ENCODE peak calls at places on chromosomes 5 and 9, in nine cellular contexts. Z is GM23248, S is SK-N-SH, F is MM.1S, Q is OCI-LY7, Y is PC-3, U is neural progenitor cell, O is hepatocyte, C is GM23338. J is an unnamed sample.

GRCh38 chr5:157816682-157817268 is 42.2 kb downstream of the CLINT1 start:
- DNase-seq in Z (peak; percentile 39), S (no peak), F (peak; percentile 26), Q (peak; percentile 54), Y (peak; percentile 65), U (no peak), O (no peak), C (no peak), J (no peak)

GRCh38 chr9:127913682-127914081 is 3.2 kb downstream of the ST6GALNAC4 start:
- DNase-seq in Z (no peak), S (no peak), F (no peak), Q (no peak), Y (no peak), U (no peak), O (no peak), C (no peak), J (no peak)

GRCh38 chr5:77437194-77437593 is 54.9 kb downstream of the WDR41 start:
- DNase-seq in Z (no peak), S (peak; percentile 25), F (no peak), Q (peak; percentile 7), Y (peak; percentile 12), U (peak; percentile 21), O (peak; percentile 51), C (peak; percentile 28), J (peak; percentile 1)

GRCh38 chr9:110049699-110050450 is 158.1 kb downstream of the C9orf152 start:
- DNase-seq in Z (peak; percentile 70), S (peak; percentile 65), F (peak; percentile 29), Q (peak; percentile 54), Y (peak; percentile 30), U (peak; percentile 55), O (peak; percentile 56), C (peak; percentile 69), J (no peak)

GRCh38 chr5:168226012-168226411 is 65.4 kb upstream of the WWC1 start:
- DNase-seq in Z (no peak), S (no peak), F (no peak), Q (no peak), Y (no peak), U (no peak), O (no peak), C (no peak), J (no peak)

GRCh38 chr9:93354451-93354850 is 97.0 kb upstream of the FAM120A start:
- DNase-seq in Z (no peak), S (no peak), F (no peak), Q (no peak), Y (peak; percentile 30), U (no peak), O (no peak), C (no peak), J (peak; percentile 28)

GRCh38 chr9:35616681-35617459 is 1.3 kb downstream of the CD72 start:
- DNase-seq in Z (peak; percentile 79), S (peak; percentile 82), F (peak; percentile 52), Q (peak; percentile 79), Y (no peak), U (peak; percentile 51), O (peak; percentile 80), C (peak; percentile 89), J (no peak)

GRCh38 chr5:83404182-83404712 is 67.3 kb upstream of the VCAN start:
- DNase-seq in Z (no peak), S (no peak), F (no peak), Q (no peak), Y (no peak), U (peak; percentile 60), O (no peak), C (no peak), J (no peak)

GRCh38 chr5:159017787-159018186 is 81.9 kb downstream of the EBF1 start:
- DNase-seq in Z (peak; percentile 76), S (peak; percentile 43), F (no peak), Q (no peak), Y (peak; percentile 60), U (no peak), O (peak; percentile 18), C (peak; percentile 70), J (no peak)

GRCh38 chr9:133086894-133087293 is 25.1 kb downstream of the CEL start:
- DNase-seq in Z (no peak), S (no peak), F (no peak), Q (no peak), Y (no peak), U (no peak), O (no peak), C (no peak), J (no peak)

GRCh38 chr9:135888126-135888765 is 19.1 kb downstream of the CAMSAP1 start:
- DNase-seq in Z (no peak), S (no peak), F (no peak), Q (no peak), Y (no peak), U (no peak), O (no peak), C (no peak), J (no peak)

GRCh38 chr9:135887021-135887507 is 20.3 kb downstream of the CAMSAP1 start:
- DNase-seq in Z (peak; percentile 37), S (no peak), F (no peak), Q (no peak), Y (no peak), U (no peak), O (no peak), C (no peak), J (no peak)

GRCh38 chr9:135886147-135886981 is 21.0 kb downstream of the CAMSAP1 start:
- DNase-seq in Z (no peak), S (no peak), F (no peak), Q (no peak), Y (no peak), U (no peak), O (no peak), C (no peak), J (no peak)

GRCh38 chr9:135888766-135889394 is 18.5 kb downstream of the CAMSAP1 start:
- DNase-seq in Z (no peak), S (no peak), F (no peak), Q (peak; percentile 33), Y (no peak), U (no peak), O (no peak), C (no peak), J (no peak)

GRCh38 chr9:135887585-135888050 is 19.7 kb downstream of the CAMSAP1 start:
- DNase-seq in Z (no peak), S (no peak), F (no peak), Q (peak; percentile 67), Y (no peak), U (peak; percentile 36), O (no peak), C (peak; percentile 76), J (no peak)
- TF ChIP-seq EZH2phosphoT487 in Z (no peak), S (no peak), F (no peak), Q (no peak), Y (no peak), U (no peak), O (no peak), C (no peak), J (no peak)

GRCh38 chr9:112064871-112065270 is 110.2 kb downstream of the SUSD1 start:
- DNase-seq in Z (no peak), S (no peak), F (no peak), Q (no peak), Y (no peak), U (no peak), O (no peak), C (no peak), J (no peak)

GRCh38 chr9:112059145-112059979 is 115.7 kb downstream of the SUSD1 start:
- DNase-seq in Z (peak; percentile 89), S (no peak), F (no peak), Q (no peak), Y (peak; percentile 57), U (no peak), O (peak; percentile 65), C (no peak), J (no peak)

GRCh38 chr9:112059980-112060348 is 115.1 kb downstream of the SUSD1 start:
- DNase-seq in Z (no peak), S (no peak), F (no peak), Q (no peak), Y (no peak), U (no peak), O (no peak), C (no peak), J (no peak)

GRCh38 chr9:112063151-112063550 is 111.9 kb downstream of the SUSD1 start:
- DNase-seq in Z (peak; percentile 31), S (no peak), F (no peak), Q (no peak), Y (no peak), U (no peak), O (no peak), C (no peak), J (no peak)

DNA sequence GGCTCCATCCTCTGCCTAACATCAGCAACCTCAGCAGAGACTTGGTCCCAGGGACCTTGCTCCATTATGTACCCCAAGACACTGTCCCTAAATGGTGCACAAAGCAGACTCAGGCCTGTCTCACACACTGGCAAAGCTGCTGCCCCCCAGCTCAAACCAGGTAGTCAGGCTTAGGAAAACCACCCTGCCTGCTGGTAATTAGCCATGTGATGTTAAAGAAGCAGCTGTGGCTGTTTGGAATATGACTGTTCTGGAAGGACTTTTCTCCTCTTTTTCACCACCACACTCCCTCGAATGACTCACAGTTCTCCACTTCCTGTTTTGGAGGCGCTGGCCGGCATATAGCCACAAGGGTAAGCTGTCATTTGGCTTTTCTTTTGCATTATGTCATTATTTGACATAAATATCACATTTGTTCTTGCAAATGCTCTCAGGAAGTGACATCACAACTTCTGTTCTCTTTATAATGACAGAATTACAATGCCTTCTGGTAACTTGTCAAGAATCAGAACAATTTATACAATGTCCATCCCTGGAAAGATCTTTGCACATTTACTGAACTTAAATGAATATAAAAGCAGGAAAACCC is 113.9 kb downstream of the SUSD1 start:
- DNase-seq in Z (peak; percentile 98), S (peak; percentile 22), F (peak; percentile 44), Q (no peak), Y (peak; percentile 90), U (no peak), O (peak; percentile 74), C (no peak), J (peak; percentile 61)
- TF ChIP-seq EZH2phosphoT487 in Z (no peak), S (no peak), F (no peak), Q (no peak), Y (no peak), U (no peak), O (no peak), C (no peak), J (no peak)

DNA sequence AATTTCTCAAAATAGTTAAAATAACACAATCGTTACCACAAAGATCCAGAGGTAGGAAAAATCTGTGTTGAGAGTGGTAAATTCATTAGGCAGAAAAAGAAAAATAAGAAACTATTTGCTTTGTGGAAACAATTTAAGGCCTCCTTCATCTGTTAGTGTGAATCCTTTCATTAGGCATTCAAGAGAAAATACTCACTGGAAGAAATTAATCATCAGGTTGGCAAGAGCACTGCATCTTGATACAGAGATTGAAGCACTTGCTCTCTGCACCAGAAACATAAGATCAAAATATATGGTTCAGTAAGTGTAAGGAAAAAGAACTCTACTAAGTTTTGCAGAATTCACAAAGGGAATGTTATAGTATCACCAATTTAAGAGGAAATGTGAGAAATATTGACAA is 44.4 kb downstream of the TTC39B start:
- DNase-seq in Z (peak; percentile 34), S (no peak), F (no peak), Q (no peak), Y (no peak), U (no peak), O (no peak), C (no peak), J (no peak)
- TF ChIP-seq EZH2phosphoT487 in Z (no peak), S (no peak), F (no peak), Q (no peak), Y (no peak), U (no peak), O (no peak), C (no peak), J (no peak)

DNA sequence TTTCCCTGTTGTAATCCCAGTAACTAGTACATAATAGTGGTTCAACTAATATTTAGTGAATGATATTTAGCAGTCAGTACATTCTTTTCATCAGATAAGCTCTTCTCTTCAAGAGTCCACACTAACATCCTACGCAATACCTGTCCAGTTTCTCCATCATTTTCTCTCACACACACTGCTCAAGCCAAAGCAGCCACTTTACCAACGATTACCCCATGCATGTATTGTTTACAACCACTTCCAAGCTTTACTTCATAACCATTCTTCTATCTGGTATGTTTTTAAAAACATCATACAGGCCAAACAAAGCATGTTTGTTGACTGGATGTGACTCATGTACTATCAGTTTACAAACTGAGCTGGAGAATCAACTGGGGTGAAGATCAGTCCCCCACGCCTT is 7.3 kb downstream of the UBTD2 start:
- DNase-seq in Z (peak; percentile 33), S (no peak), F (no peak), Q (no peak), Y (peak; percentile 65), U (no peak), O (no peak), C (no peak), J (no peak)
- TF ChIP-seq EZH2phosphoT487 in Z (no peak), S (no peak), F (no peak), Q (no peak), Y (no peak), U (no peak), O (no peak), C (no peak), J (no peak)